ENCODE peak calls at places on chromosomes 16 and 17, in six cellular contexts. One of them, this sample, is unnamed.

GRCh38 chr16:4498546-4499195 is 22.5 kb downstream of the HMOX2 start:
- DNase-seq in GM12891: no peak
- DNase-seq in breast epithelium: no peak
- DNase-seq in prostate gland: no peak
- DNase-seq in HCT116: no peak
- DNase-seq in stomach: no peak
- DNase-seq in this sample: no peak

GRCh38 chr17:14156689-14157088 is 80.0 kb downstream of the CDRT15 start:
- DNase-seq in breast epithelium: no peak
- DNase-seq in GM12891: no peak
- DNase-seq in stomach: no peak
- DNase-seq in prostate gland: no peak
- DNase-seq in HCT116: no peak
- DNase-seq in this sample: no peak

GRCh38 chr16:46746821-46747776 is 1.0 kb downstream of the MYLK3 start:
- DNase-seq in breast epithelium: no peak
- DNase-seq in prostate gland: no peak
- DNase-seq in stomach: no peak
- DNase-seq in HCT116: no peak
- DNase-seq in GM12891: no peak
- DNase-seq in this sample: no peak

GRCh38 chr17:66755101-66755943 is 79.6 kb upstream of the CACNG5 start:
- DNase-seq in breast epithelium: no peak
- DNase-seq in GM12891: no peak
- DNase-seq in prostate gland: no peak
- DNase-seq in HCT116: peak
- DNase-seq in stomach: no peak
- DNase-seq in this sample: no peak

GRCh38 chr17:1078831-1079561 is 82.1 kb downstream of the TIMM22 start:
- DNase-seq in prostate gland: no peak
- DNase-seq in breast epithelium: no peak
- DNase-seq in GM12891: no peak
- DNase-seq in stomach: no peak
- DNase-seq in HCT116: no peak
- DNase-seq in this sample: no peak

GRCh38 chr17:32626371-32626770 is 139.6 kb downstream of the CDK5R1 start:
- DNase-seq in GM12891: no peak
- DNase-seq in prostate gland: no peak
- DNase-seq in breast epithelium: no peak
- DNase-seq in stomach: no peak
- DNase-seq in HCT116: no peak
- DNase-seq in this sample: no peak

GRCh38 chr17:83082899-83083367 is 3.5 kb downstream of the METRNL start:
- DNase-seq in stomach: no peak
- DNase-seq in breast epithelium: no peak
- DNase-seq in HCT116: no peak
- DNase-seq in GM12891: no peak
- DNase-seq in prostate gland: no peak
- DNase-seq in this sample: no peak

GRCh38 chr17:48907713-48908046 is 527 bp upstream of the UBE2Z start:
- DNase-seq in HCT116: no peak
- DNase-seq in prostate gland: no peak
- DNase-seq in GM12891: no peak
- DNase-seq in stomach: no peak
- DNase-seq in breast epithelium: no peak
- DNase-seq in this sample: no peak

GRCh38 chr16:65793781-65794180 is 572.7 kb upstream of the CDH5 start:
- DNase-seq in prostate gland: no peak
- DNase-seq in breast epithelium: no peak
- DNase-seq in GM12891: no peak
- DNase-seq in stomach: no peak
- DNase-seq in HCT116: no peak
- DNase-seq in this sample: no peak

GRCh38 chr16:64925166-64925565 is 196.7 kb downstream of the CDH11 start:
- DNase-seq in breast epithelium: no peak
- DNase-seq in prostate gland: no peak
- DNase-seq in stomach: no peak
- DNase-seq in HCT116: no peak
- DNase-seq in GM12891: no peak
- DNase-seq in this sample: no peak

GRCh38 chr17:17153071-17153470 is 53.1 kb downstream of the PLD6 start:
- DNase-seq in breast epithelium: no peak
- DNase-seq in GM12891: no peak
- DNase-seq in stomach: no peak
- DNase-seq in prostate gland: no peak
- DNase-seq in HCT116: no peak
- DNase-seq in this sample: no peak

GRCh38 chr16:49492896-49493620 is 119.5 kb downstream of the C16orf78 start:
- DNase-seq in stomach: no peak
- DNase-seq in GM12891: no peak
- DNase-seq in prostate gland: no peak
- DNase-seq in breast epithelium: no peak
- DNase-seq in HCT116: no peak
- DNase-seq in this sample: no peak

GRCh38 chr17:50364715-50365114 is 8.3 kb downstream of the MRPL27 start:
- DNase-seq in GM12891: no peak
- DNase-seq in HCT116: no peak
- DNase-seq in prostate gland: no peak
- DNase-seq in stomach: no peak
- DNase-seq in breast epithelium: no peak
- DNase-seq in this sample: no peak

GRCh38 chr16:85524630-85525463 is 88.3 kb upstream of the GSE1 start:
- DNase-seq in breast epithelium: peak
- DNase-seq in prostate gland: no peak
- DNase-seq in HCT116: no peak
- DNase-seq in GM12891: no peak
- DNase-seq in stomach: peak
- DNase-seq in this sample: no peak

GRCh38 chr17:82019905-82020873 is 2.5 kb downstream of the CENPX start:
- DNase-seq in GM12891: peak
- DNase-seq in breast epithelium: no peak
- DNase-seq in prostate gland: no peak
- DNase-seq in stomach: peak
- DNase-seq in HCT116: peak
- DNase-seq in this sample: peak

GRCh38 chr16:17105239-17105721 is 365.5 kb downstream of the XYLT1 start:
- DNase-seq in GM12891: no peak
- DNase-seq in HCT116: no peak
- DNase-seq in breast epithelium: no peak
- DNase-seq in prostate gland: no peak
- DNase-seq in stomach: no peak
- DNase-seq in this sample: no peak

GRCh38 chr17:35817196-35817595 is 7.9 kb downstream of the TAF15 start:
- DNase-seq in GM12891: no peak
- DNase-seq in stomach: no peak
- DNase-seq in breast epithelium: no peak
- DNase-seq in prostate gland: no peak
- DNase-seq in HCT116: no peak
- DNase-seq in this sample: no peak

GRCh38 chr17:35788504-35788998 is 6.9 kb downstream of the MMP28 start:
- DNase-seq in prostate gland: no peak
- DNase-seq in HCT116: no peak
- DNase-seq in breast epithelium: no peak
- DNase-seq in GM12891: no peak
- DNase-seq in stomach: no peak
- DNase-seq in this sample: no peak

GRCh38 chr17:63966646-63967265 is 6.0 kb downstream of the SCN4A start:
- DNase-seq in HCT116: no peak
- DNase-seq in GM12891: no peak
- DNase-seq in stomach: no peak
- DNase-seq in prostate gland: no peak
- DNase-seq in breast epithelium: no peak
- DNase-seq in this sample: no peak

GRCh38 chr16:35492225-35492624 is 2032.8 kb downstream of the TP53TG3F start:
- DNase-seq in prostate gland: no peak
- DNase-seq in HCT116: no peak
- DNase-seq in stomach: no peak
- DNase-seq in breast epithelium: no peak
- DNase-seq in GM12891: no peak
- DNase-seq in this sample: no peak

GRCh38 chr16:2214721-2214970 is at the start of gene PGP:
- DNase-seq in breast epithelium: no peak
- DNase-seq in prostate gland: no peak
- DNase-seq in stomach: no peak
- DNase-seq in HCT116: no peak
- DNase-seq in GM12891: no peak
- DNase-seq in this sample: no peak

GRCh38 chr16:67406628-67407027 is 9.6 kb downstream of the ZDHHC1 start:
- DNase-seq in HCT116: no peak
- DNase-seq in stomach: no peak
- DNase-seq in GM12891: no peak
- DNase-seq in breast epithelium: no peak
- DNase-seq in prostate gland: no peak
- DNase-seq in this sample: no peak

GRCh38 chr16:85656351-85657266 is 32.1 kb downstream of the GINS2 start:
- DNase-seq in stomach: no peak
- DNase-seq in prostate gland: no peak
- DNase-seq in breast epithelium: no peak
- DNase-seq in HCT116: no peak
- DNase-seq in GM12891: no peak
- DNase-seq in this sample: no peak

GRCh38 chr16:527015-527903 is at the start of gene CAPN15:
- DNase-seq in GM12891: peak
- DNase-seq in HCT116: peak
- DNase-seq in stomach: peak
- DNase-seq in breast epithelium: peak
- DNase-seq in prostate gland: peak
- DNase-seq in this sample: peak

GRCh38 chr17:43140396-43141332 is 15.5 kb upstream of the BRCA1 start:
- DNase-seq in HCT116: no peak
- DNase-seq in breast epithelium: no peak
- DNase-seq in stomach: no peak
- DNase-seq in GM12891: no peak
- DNase-seq in prostate gland: no peak
- DNase-seq in this sample: no peak

GRCh38 chr16:77171750-77172635 is 19.0 kb upstream of the MON1B start:
- DNase-seq in GM12891: no peak
- DNase-seq in HCT116: peak
- DNase-seq in breast epithelium: no peak
- DNase-seq in stomach: no peak
- DNase-seq in prostate gland: peak
- DNase-seq in this sample: no peak

GRCh38 chr17:70483624-70484023 is 314.3 kb downstream of the KCNJ2 start:
- DNase-seq in GM12891: no peak
- DNase-seq in stomach: no peak
- DNase-seq in prostate gland: no peak
- DNase-seq in HCT116: no peak
- DNase-seq in breast epithelium: no peak
- DNase-seq in this sample: no peak

GRCh38 chr16:85606920-85607319 is 6.2 kb upstream of the GSE1 start:
- DNase-seq in breast epithelium: no peak
- DNase-seq in GM12891: no peak
- DNase-seq in HCT116: no peak
- DNase-seq in stomach: no peak
- DNase-seq in prostate gland: no peak
- DNase-seq in this sample: no peak

GRCh38 chr17:31907342-31907975 is 6.0 kb upstream of the UTP6 start:
- DNase-seq in breast epithelium: no peak
- DNase-seq in prostate gland: peak
- DNase-seq in stomach: peak
- DNase-seq in GM12891: no peak
- DNase-seq in HCT116: no peak
- DNase-seq in this sample: no peak

DNA sequence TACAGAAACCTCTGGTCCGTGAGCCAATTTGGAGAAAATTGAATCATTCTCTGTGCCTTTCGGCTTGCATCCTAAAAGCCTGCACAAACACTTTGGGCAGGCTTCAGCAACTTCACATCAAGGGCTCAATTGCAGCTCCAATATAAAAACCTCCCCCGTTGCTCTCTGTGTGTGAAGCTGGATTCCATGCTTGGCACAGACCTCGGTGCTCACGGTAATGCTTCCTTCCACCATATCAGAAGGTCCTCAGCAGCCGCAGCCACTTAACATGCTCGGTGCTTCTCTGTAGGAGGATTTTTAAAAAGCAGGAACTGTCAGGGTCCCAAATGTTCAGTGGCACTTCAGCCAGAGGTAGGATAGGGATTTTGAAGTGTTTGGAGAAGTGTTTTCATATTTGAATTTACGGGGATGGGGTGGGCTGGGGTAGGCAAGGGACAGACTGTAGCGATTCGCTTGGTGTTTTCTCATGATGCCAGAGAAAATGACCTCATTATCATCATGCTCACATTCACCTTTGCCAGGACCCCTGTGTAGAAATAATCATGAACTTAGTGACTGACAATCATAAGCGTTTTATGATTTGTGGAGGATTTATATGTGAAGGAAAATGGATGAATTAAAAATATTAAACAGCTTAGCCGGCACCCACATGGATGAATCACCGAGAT is 84.6 kb downstream of the WWOX start:
- DNase-seq in prostate gland: peak
- DNase-seq in GM12891: no peak
- DNase-seq in breast epithelium: no peak
- DNase-seq in HCT116: no peak
- DNase-seq in stomach: no peak
- DNase-seq in this sample: no peak
- TF ChIP-seq POLR2AphosphoS5 in prostate gland: no peak
- TF ChIP-seq POLR2AphosphoS5 in GM12891: no peak
- TF ChIP-seq POLR2AphosphoS5 in breast epithelium: no peak
- TF ChIP-seq POLR2AphosphoS5 in HCT116: no peak
- TF ChIP-seq POLR2AphosphoS5 in stomach: no peak
- TF ChIP-seq POLR2AphosphoS5 in this sample: no peak

GRCh38 chr16:30805056-30805369 is 18.0 kb upstream of the ZNF629 start:
- DNase-seq in HCT116: no peak
- DNase-seq in stomach: no peak
- DNase-seq in prostate gland: no peak
- DNase-seq in breast epithelium: no peak
- DNase-seq in GM12891: no peak
- DNase-seq in this sample: no peak

GRCh38 chr16:30802971-30803370 is 16.0 kb upstream of the ZNF629 start:
- DNase-seq in prostate gland: no peak
- DNase-seq in breast epithelium: no peak
- DNase-seq in stomach: no peak
- DNase-seq in HCT116: no peak
- DNase-seq in GM12891: no peak
- DNase-seq in this sample: no peak

GRCh38 chr16:30808163-30808562 is 21.2 kb upstream of the ZNF629 start:
- DNase-seq in HCT116: no peak
- DNase-seq in GM12891: no peak
- DNase-seq in breast epithelium: no peak
- DNase-seq in prostate gland: no peak
- DNase-seq in stomach: no peak
- DNase-seq in this sample: no peak

GRCh38 chr16:30805370-30806169 is 18.6 kb upstream of the ZNF629 start:
- DNase-seq in breast epithelium: peak
- DNase-seq in stomach: peak
- DNase-seq in GM12891: no peak
- DNase-seq in HCT116: peak
- DNase-seq in prostate gland: peak
- DNase-seq in this sample: peak
- TF ChIP-seq POLR2A in breast epithelium: peak
- TF ChIP-seq POLR2A in stomach: peak
- TF ChIP-seq POLR2A in GM12891: no peak
- TF ChIP-seq POLR2A in HCT116: peak
- TF ChIP-seq POLR2A in prostate gland: peak
- TF ChIP-seq POLR2A in this sample: no peak

GRCh38 chr17:57899822-57900221 is 50.0 kb upstream of the MRPS23 start:
- DNase-seq in stomach: peak
- DNase-seq in breast epithelium: peak
- DNase-seq in GM12891: no peak
- DNase-seq in prostate gland: peak
- DNase-seq in HCT116: no peak
- DNase-seq in this sample: no peak
- TF ChIP-seq POLR2AphosphoS5 in stomach: peak
- TF ChIP-seq POLR2AphosphoS5 in breast epithelium: peak
- TF ChIP-seq POLR2AphosphoS5 in GM12891: no peak
- TF ChIP-seq POLR2AphosphoS5 in prostate gland: peak
- TF ChIP-seq POLR2AphosphoS5 in HCT116: no peak
- TF ChIP-seq POLR2AphosphoS5 in this sample: no peak

GRCh38 chr16:69741951-69742904 is 12.5 kb downstream of the NOB1 start:
- DNase-seq in GM12891: no peak
- DNase-seq in HCT116: no peak
- DNase-seq in prostate gland: peak
- DNase-seq in breast epithelium: peak
- DNase-seq in stomach: peak
- DNase-seq in this sample: no peak
- TF ChIP-seq POLR2A in GM12891: no peak
- TF ChIP-seq POLR2A in HCT116: no peak
- TF ChIP-seq POLR2A in prostate gland: no peak
- TF ChIP-seq POLR2A in breast epithelium: no peak
- TF ChIP-seq POLR2A in stomach: no peak
- TF ChIP-seq POLR2A in this sample: no peak

This sample was measured in GM12892.